ENCODE peak calls at places on chromosomes 5 and 9, in seven cellular contexts. O is left ventricle myocardium inferior, N is omental fat pad, D is lower lobe of right lung, K is stomach, U is astrocyte, Q is adrenal gland. L is an unnamed sample.

GRCh38 chr5:140162275-140162674 is 12.7 kb upstream of the CYSTM1 start:
- DNase-seq in D (no peak), K (no peak), N (no peak), U (no peak), O (no peak), Q (no peak), L (no peak)

GRCh38 chr5:154737667-154738320 is 17.4 kb upstream of the LARP1 start:
- DNase-seq in O (no peak), D (no peak), Q (peak; percentile 66), U (no peak), K (no peak), N (no peak), L (no peak)

GRCh38 chr9:14428781-14429230 is 114.9 kb upstream of the NFIB start:
- DNase-seq in N (peak; percentile 82), Q (peak; percentile 72), K (peak; percentile 66), U (peak; percentile 38), O (peak; percentile 67), D (no peak), L (peak; percentile 90)

GRCh38 chr9:112348257-112348992 is 15.0 kb upstream of the PTBP3 start:
- DNase-seq in D (peak; percentile 89), N (peak; percentile 79), Q (peak; percentile 92), K (peak; percentile 83), O (peak; percentile 80), U (peak; percentile 55), L (peak; percentile 87)

GRCh38 chr9:136309101-136309801 is 5.4 kb upstream of the CCDC187 start:
- DNase-seq in U (no peak), K (no peak), D (no peak), N (no peak), O (no peak), Q (no peak), L (no peak)

GRCh38 chr9:113542741-113543140 is 79.2 kb downstream of the RGS3 start:
- DNase-seq in N (no peak), D (no peak), O (no peak), U (no peak), Q (peak; percentile 60), K (no peak), L (no peak)

GRCh38 chr5:76715734-76716455 is at the start of gene F2R:
- DNase-seq in N (no peak), Q (peak; percentile 55), K (peak; percentile 38), O (peak; percentile 73), D (peak; percentile 61), U (peak; percentile 69), L (peak; percentile 87)

GRCh38 chr5:33148076-33148501 is 292.7 kb upstream of the TARS1 start:
- DNase-seq in D (no peak), O (peak; percentile 19), N (no peak), Q (peak; percentile 12), K (no peak), U (peak; percentile 88), L (no peak)

GRCh38 chr5:92222449-92222848 is 839.3 kb upstream of the ARRDC3 start:
- DNase-seq in D (no peak), U (no peak), O (no peak), K (no peak), Q (no peak), N (no peak), L (no peak)

GRCh38 chr5:55219770-55220169 is 7.3 kb downstream of the MCIDAS start:
- DNase-seq in K (no peak), D (no peak), N (no peak), U (no peak), Q (no peak), O (no peak), L (no peak)

GRCh38 chr5:119366537-119366874 is 10.7 kb downstream of the TNFAIP8 start:
- DNase-seq in Q (no peak), O (no peak), D (no peak), U (no peak), N (no peak), K (no peak), L (no peak)

GRCh38 chr5:119370521-119370920 is 14.7 kb downstream of the TNFAIP8 start:
- DNase-seq in N (no peak), Q (no peak), K (no peak), D (no peak), U (no peak), O (no peak), L (no peak)

GRCh38 chr5:119368238-119368630 is 12.4 kb downstream of the TNFAIP8 start:
- DNase-seq in N (no peak), U (no peak), Q (no peak), O (no peak), D (no peak), K (no peak), L (no peak)

GRCh38 chr5:119365847-119366536 is 10.2 kb downstream of the TNFAIP8 start:
- DNase-seq in O (no peak), K (no peak), Q (no peak), N (no peak), U (no peak), D (no peak), L (no peak)

GRCh38 chr5:119367502-119368237 is 11.9 kb downstream of the TNFAIP8 start:
- DNase-seq in D (no peak), K (no peak), U (peak; percentile 46), Q (no peak), O (no peak), N (no peak), L (no peak)
- TF ChIP-seq CTCF in D (no peak), K (no peak), U (no peak), Q (no peak), O (no peak), N (no peak), L (no peak)

DNA sequence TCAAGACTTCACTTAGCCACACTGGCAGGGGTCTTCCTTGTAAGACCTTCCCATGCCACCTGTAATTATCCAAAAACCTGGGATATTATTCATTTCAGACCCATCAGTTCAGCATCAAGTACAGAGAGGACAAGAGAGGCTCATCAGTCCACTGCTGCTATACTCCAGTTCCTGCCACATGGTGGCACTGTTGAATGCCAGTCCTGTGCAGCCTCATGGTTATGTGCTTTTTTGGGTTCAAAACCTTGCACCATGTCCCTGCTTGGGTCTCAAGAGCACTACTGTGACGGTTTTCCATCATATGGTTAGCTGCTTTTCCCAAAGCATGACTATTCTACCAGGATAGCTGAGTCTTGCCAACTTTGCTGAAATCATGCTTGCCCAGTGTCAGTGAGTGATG is 8.5 kb downstream of the PTGS1 start:
- DNase-seq in D (no peak), N (no peak), K (no peak), Q (no peak), O (no peak), U (no peak), L (no peak)
- TF ChIP-seq CTCF in D (peak; percentile 24), N (no peak), K (no peak), Q (no peak), O (no peak), U (peak; percentile 28), L (peak; percentile 41)

GRCh38 chr5:64637144-64637543 is 53.2 kb upstream of the SHISAL2B start:
- DNase-seq in K (no peak), D (no peak), N (no peak), Q (no peak), U (no peak), O (no peak), L (no peak)

GRCh38 chr5:64632251-64632650 is 58.1 kb upstream of the SHISAL2B start:
- DNase-seq in N (no peak), K (no peak), D (peak; percentile 46), U (peak; percentile 29), Q (no peak), O (no peak), L (no peak)

GRCh38 chr5:64635056-64635686 is 55.1 kb upstream of the SHISAL2B start:
- DNase-seq in K (no peak), U (peak; percentile 4), N (no peak), O (no peak), Q (no peak), D (no peak), L (no peak)

GRCh38 chr5:64637837-64638443 is 52.4 kb upstream of the SHISAL2B start:
- DNase-seq in Q (no peak), K (no peak), U (no peak), N (no peak), D (no peak), O (no peak), L (no peak)
- TF ChIP-seq CTCF in Q (no peak), K (no peak), U (no peak), N (no peak), D (no peak), O (no peak), L (no peak)

GRCh38 chr9:122498883-122499288 is 11.7 kb upstream of the OR1J2 start:
- DNase-seq in O (no peak), D (no peak), N (no peak), K (no peak), Q (no peak), U (peak; percentile 8), L (no peak)
- TF ChIP-seq CTCF in O (peak; percentile 66), D (peak; percentile 78), N (no peak), K (peak; percentile 46), Q (peak; percentile 54), U (peak; percentile 67), L (peak; percentile 63)

GRCh38 chr5:164224772-164225171 is 719.4 kb downstream of the MAT2B start:
- DNase-seq in Q (no peak), K (no peak), O (no peak), D (no peak), U (no peak), N (no peak), L (no peak)
- TF ChIP-seq CTCF in Q (no peak), K (no peak), O (no peak), D (no peak), U (no peak), N (no peak), L (no peak)

DNA sequence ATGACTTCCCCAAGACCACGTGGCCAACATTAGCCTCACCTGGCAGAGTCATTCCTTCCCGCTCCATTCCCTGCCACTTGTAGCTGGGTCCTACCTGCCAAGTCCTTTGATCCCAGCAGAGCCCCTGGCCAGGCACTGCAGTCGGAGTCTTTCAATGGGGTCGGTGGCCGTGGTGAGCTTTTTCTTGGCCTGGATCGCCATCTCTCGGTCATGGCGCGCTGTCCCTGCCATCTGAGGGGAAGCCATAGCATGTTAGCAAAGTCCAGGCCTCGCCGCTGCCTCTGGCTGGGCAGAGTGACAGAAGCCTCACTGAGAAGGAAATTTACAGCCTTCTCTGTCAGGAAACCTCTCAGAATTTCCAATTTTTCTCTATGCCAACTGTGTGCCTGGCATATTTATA is 17.5 kb downstream of the CAPSL start:
- DNase-seq in N (no peak), D (no peak), Q (no peak), U (no peak), O (no peak), K (no peak), L (no peak)
- TF ChIP-seq CTCF in N (no peak), D (no peak), Q (no peak), U (peak; percentile 11), O (no peak), K (no peak), L (peak; percentile 42)

GRCh38 chr9:97633859-97634485 is 351 bp downstream of the NCBP1 start:
- DNase-seq in O (no peak), K (no peak), D (no peak), Q (no peak), U (peak; percentile 4), N (no peak), L (no peak)

GRCh38 chr9:97635026-97635425 is 1.4 kb downstream of the NCBP1 start:
- DNase-seq in D (no peak), K (no peak), N (no peak), U (no peak), Q (no peak), O (no peak), L (no peak)

GRCh38 chr9:97640290-97640689 is 6.7 kb downstream of the NCBP1 start:
- DNase-seq in Q (no peak), D (no peak), U (no peak), K (no peak), N (no peak), O (no peak), L (no peak)

GRCh38 chr9:97636903-97637302 is 3.3 kb downstream of the NCBP1 start:
- DNase-seq in Q (no peak), D (no peak), O (no peak), N (no peak), K (no peak), U (no peak), L (no peak)

GRCh38 chr9:97638666-97639065 is 5.0 kb downstream of the NCBP1 start:
- DNase-seq in Q (no peak), U (no peak), O (no peak), N (no peak), K (no peak), D (no peak), L (no peak)
- TF ChIP-seq CTCF in Q (no peak), U (peak; percentile 25), O (peak; percentile 11), N (no peak), K (no peak), D (no peak), L (peak; percentile 21)

L was measured in osteocyte.